ENCODE peak calls at places on chromosomes 1 and 21, in ten cellular contexts. One of them, this sample, is unnamed.
A peak's percentile ranks its signal among the peaks of the same experiment; 100 is the strongest.

GRCh38 chr1:161792740-161793139 is 26.6 kb downstream of the ATF6 start:
- DNase-seq in ovary: no peak
- DNase-seq in stomach: no peak
- DNase-seq in esophagus muscularis mucosa: no peak
- DNase-seq in tibial nerve: peak; percentile 68
- DNase-seq in sigmoid colon: no peak
- DNase-seq in GM12878: peak; percentile 23
- DNase-seq in upper lobe of left lung: no peak
- DNase-seq in H1: no peak
- DNase-seq in A549: peak; percentile 74
- DNase-seq in this sample: peak; percentile 59

GRCh38 chr1:23810818-23811420 is 10.4 kb upstream of the GALE start:
- DNase-seq in tibial nerve: no peak
- DNase-seq in ovary: no peak
- DNase-seq in sigmoid colon: no peak
- DNase-seq in GM12878: peak; percentile 59
- DNase-seq in esophagus muscularis mucosa: no peak
- DNase-seq in stomach: peak; percentile 59
- DNase-seq in H1: no peak
- DNase-seq in A549: peak; percentile 41
- DNase-seq in upper lobe of left lung: no peak
- DNase-seq in this sample: no peak

GRCh38 chr1:77539510-77540142 is 142.8 kb downstream of the ZZZ3 start:
- DNase-seq in ovary: no peak
- DNase-seq in tibial nerve: no peak
- DNase-seq in esophagus muscularis mucosa: no peak
- DNase-seq in upper lobe of left lung: no peak
- DNase-seq in stomach: no peak
- DNase-seq in H1: no peak
- DNase-seq in sigmoid colon: no peak
- DNase-seq in A549: peak; percentile 86
- DNase-seq in GM12878: no peak
- DNase-seq in this sample: no peak

GRCh38 chr1:62142550-62142949 is 52.1 kb upstream of the L1TD1 start:
- DNase-seq in stomach: no peak
- DNase-seq in A549: no peak
- DNase-seq in upper lobe of left lung: no peak
- DNase-seq in GM12878: no peak
- DNase-seq in esophagus muscularis mucosa: no peak
- DNase-seq in tibial nerve: no peak
- DNase-seq in H1: no peak
- DNase-seq in sigmoid colon: no peak
- DNase-seq in ovary: no peak
- DNase-seq in this sample: no peak

GRCh38 chr1:41486892-41487728 is 2.6 kb upstream of the EDN2 start:
- DNase-seq in tibial nerve: no peak
- DNase-seq in A549: no peak
- DNase-seq in sigmoid colon: no peak
- DNase-seq in H1: no peak
- DNase-seq in upper lobe of left lung: no peak
- DNase-seq in ovary: no peak
- DNase-seq in GM12878: peak; percentile 48
- DNase-seq in stomach: no peak
- DNase-seq in esophagus muscularis mucosa: no peak
- DNase-seq in this sample: no peak

GRCh38 chr1:201285846-201286245 is 2.5 kb downstream of the PKP1 start:
- DNase-seq in upper lobe of left lung: no peak
- DNase-seq in H1: no peak
- DNase-seq in tibial nerve: no peak
- DNase-seq in GM12878: no peak
- DNase-seq in esophagus muscularis mucosa: no peak
- DNase-seq in A549: no peak
- DNase-seq in sigmoid colon: peak; percentile 12
- DNase-seq in stomach: no peak
- DNase-seq in ovary: no peak
- DNase-seq in this sample: no peak

GRCh38 chr21:43196789-43197188 is 28.0 kb downstream of the CRYAA start:
- DNase-seq in upper lobe of left lung: no peak
- DNase-seq in tibial nerve: peak; percentile 23
- DNase-seq in A549: no peak
- DNase-seq in ovary: no peak
- DNase-seq in stomach: peak; percentile 73
- DNase-seq in GM12878: no peak
- DNase-seq in sigmoid colon: peak; percentile 35
- DNase-seq in esophagus muscularis mucosa: no peak
- DNase-seq in H1: no peak
- DNase-seq in this sample: no peak

GRCh38 chr1:30106125-30106524 is 617.3 kb downstream of the MATN1 start:
- DNase-seq in A549: peak; percentile 21
- DNase-seq in ovary: no peak
- DNase-seq in sigmoid colon: no peak
- DNase-seq in esophagus muscularis mucosa: no peak
- DNase-seq in stomach: no peak
- DNase-seq in GM12878: no peak
- DNase-seq in tibial nerve: no peak
- DNase-seq in upper lobe of left lung: no peak
- DNase-seq in H1: peak; percentile 47
- DNase-seq in this sample: peak; percentile 25

GRCh38 chr1:240282061-240282830 is 190.6 kb downstream of the FMN2 start:
- DNase-seq in GM12878: no peak
- DNase-seq in sigmoid colon: no peak
- DNase-seq in A549: no peak
- DNase-seq in H1: no peak
- DNase-seq in stomach: peak; percentile 40
- DNase-seq in upper lobe of left lung: no peak
- DNase-seq in esophagus muscularis mucosa: no peak
- DNase-seq in tibial nerve: no peak
- DNase-seq in ovary: no peak
- DNase-seq in this sample: no peak

GRCh38 chr1:187631984-187632383 is 803.2 kb downstream of the PLA2G4A start:
- DNase-seq in tibial nerve: no peak
- DNase-seq in upper lobe of left lung: no peak
- DNase-seq in stomach: no peak
- DNase-seq in sigmoid colon: no peak
- DNase-seq in H1: no peak
- DNase-seq in GM12878: no peak
- DNase-seq in esophagus muscularis mucosa: no peak
- DNase-seq in A549: no peak
- DNase-seq in ovary: no peak
- DNase-seq in this sample: no peak

GRCh38 chr1:165824269-165824643 is 3.2 kb upstream of the UCK2 start:
- DNase-seq in H1: no peak
- DNase-seq in esophagus muscularis mucosa: no peak
- DNase-seq in stomach: no peak
- DNase-seq in tibial nerve: no peak
- DNase-seq in upper lobe of left lung: no peak
- DNase-seq in GM12878: no peak
- DNase-seq in A549: no peak
- DNase-seq in ovary: no peak
- DNase-seq in sigmoid colon: no peak
- DNase-seq in this sample: no peak

GRCh38 chr1:232457607-232458006 is 172.3 kb downstream of the SIPA1L2 start:
- DNase-seq in H1: no peak
- DNase-seq in tibial nerve: no peak
- DNase-seq in ovary: no peak
- DNase-seq in upper lobe of left lung: no peak
- DNase-seq in stomach: no peak
- DNase-seq in esophagus muscularis mucosa: no peak
- DNase-seq in A549: no peak
- DNase-seq in GM12878: peak; percentile 2
- DNase-seq in sigmoid colon: no peak
- DNase-seq in this sample: no peak

GRCh38 chr1:38835230-38835827 is 24.2 kb downstream of the RRAGC start:
- DNase-seq in H1: no peak
- DNase-seq in ovary: no peak
- DNase-seq in A549: peak; percentile 82
- DNase-seq in GM12878: peak; percentile 60
- DNase-seq in tibial nerve: peak; percentile 81
- DNase-seq in sigmoid colon: no peak
- DNase-seq in stomach: no peak
- DNase-seq in esophagus muscularis mucosa: no peak
- DNase-seq in upper lobe of left lung: no peak
- DNase-seq in this sample: peak; percentile 83

GRCh38 chr1:84300991-84301758 is at the start of gene SAMD13:
- DNase-seq in H1: no peak
- DNase-seq in GM12878: peak; percentile 37
- DNase-seq in esophagus muscularis mucosa: no peak
- DNase-seq in stomach: peak; percentile 90
- DNase-seq in A549: peak; percentile 70
- DNase-seq in tibial nerve: peak; percentile 80
- DNase-seq in upper lobe of left lung: no peak
- DNase-seq in sigmoid colon: peak; percentile 84
- DNase-seq in ovary: no peak
- DNase-seq in this sample: no peak

GRCh38 chr1:167227934-167228378 is 7.3 kb downstream of the POU2F1 start:
- DNase-seq in H1: no peak
- DNase-seq in A549: peak; percentile 35
- DNase-seq in tibial nerve: no peak
- DNase-seq in ovary: no peak
- DNase-seq in stomach: no peak
- DNase-seq in sigmoid colon: no peak
- DNase-seq in esophagus muscularis mucosa: no peak
- DNase-seq in GM12878: no peak
- DNase-seq in upper lobe of left lung: no peak
- DNase-seq in this sample: peak; percentile 35
- TF ChIP-seq EP300 in H1: no peak
- TF ChIP-seq EP300 in A549: no peak
- TF ChIP-seq EP300 in tibial nerve: no peak
- TF ChIP-seq EP300 in ovary: no peak
- TF ChIP-seq EP300 in stomach: no peak
- TF ChIP-seq EP300 in sigmoid colon: no peak
- TF ChIP-seq EP300 in esophagus muscularis mucosa: no peak
- TF ChIP-seq EP300 in GM12878: no peak
- TF ChIP-seq EP300 in upper lobe of left lung: no peak
- TF ChIP-seq EP300 in this sample: no peak

GRCh38 chr1:10901091-10901893 is 104.8 kb upstream of the CASZ1 start:
- DNase-seq in A549: no peak
- DNase-seq in tibial nerve: no peak
- DNase-seq in sigmoid colon: no peak
- DNase-seq in GM12878: no peak
- DNase-seq in H1: no peak
- DNase-seq in ovary: no peak
- DNase-seq in stomach: peak; percentile 54
- DNase-seq in upper lobe of left lung: peak; percentile 85
- DNase-seq in esophagus muscularis mucosa: no peak
- DNase-seq in this sample: no peak

GRCh38 chr1:10900265-10900651 is 103.8 kb upstream of the CASZ1 start:
- DNase-seq in sigmoid colon: no peak
- DNase-seq in upper lobe of left lung: no peak
- DNase-seq in H1: no peak
- DNase-seq in A549: no peak
- DNase-seq in tibial nerve: no peak
- DNase-seq in stomach: no peak
- DNase-seq in esophagus muscularis mucosa: no peak
- DNase-seq in ovary: no peak
- DNase-seq in GM12878: no peak
- DNase-seq in this sample: no peak

GRCh38 chr1:10899490-10900264 is 103.2 kb upstream of the CASZ1 start:
- DNase-seq in ovary: no peak
- DNase-seq in upper lobe of left lung: no peak
- DNase-seq in A549: no peak
- DNase-seq in tibial nerve: no peak
- DNase-seq in stomach: no peak
- DNase-seq in sigmoid colon: no peak
- DNase-seq in GM12878: no peak
- DNase-seq in esophagus muscularis mucosa: no peak
- DNase-seq in H1: no peak
- DNase-seq in this sample: no peak

GRCh38 chr1:10901894-10902805 is 105.7 kb upstream of the CASZ1 start:
- DNase-seq in sigmoid colon: no peak
- DNase-seq in tibial nerve: no peak
- DNase-seq in ovary: no peak
- DNase-seq in GM12878: no peak
- DNase-seq in H1: no peak
- DNase-seq in stomach: no peak
- DNase-seq in upper lobe of left lung: no peak
- DNase-seq in A549: no peak
- DNase-seq in esophagus muscularis mucosa: no peak
- DNase-seq in this sample: no peak

DNA sequence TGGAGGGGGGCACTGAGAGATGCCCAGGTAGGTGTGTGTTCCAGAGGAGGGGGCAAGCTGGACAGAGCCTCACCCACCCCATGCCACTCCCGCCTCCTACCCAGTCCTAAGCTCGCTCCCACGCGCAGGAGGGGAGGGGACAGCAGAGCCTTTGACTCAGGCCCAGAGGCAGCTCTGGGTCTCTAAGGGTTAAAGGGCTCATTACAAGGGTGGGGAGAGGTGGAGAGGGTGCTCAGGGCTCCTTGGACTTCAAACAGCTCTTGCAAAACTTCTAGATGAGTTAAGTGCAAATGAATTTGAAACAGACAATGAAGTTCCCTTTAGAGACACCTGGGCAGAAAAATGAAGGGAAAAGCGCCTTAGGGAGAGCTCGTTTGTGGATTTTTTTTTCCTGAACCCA is 104.2 kb upstream of the CASZ1 start:
- DNase-seq in esophagus muscularis mucosa: no peak
- DNase-seq in H1: peak; percentile 27
- DNase-seq in ovary: no peak
- DNase-seq in tibial nerve: no peak
- DNase-seq in upper lobe of left lung: no peak
- DNase-seq in sigmoid colon: no peak
- DNase-seq in stomach: no peak
- DNase-seq in GM12878: no peak
- DNase-seq in A549: peak; percentile 17
- DNase-seq in this sample: peak; percentile 56
- TF ChIP-seq EP300 in esophagus muscularis mucosa: no peak
- TF ChIP-seq EP300 in H1: no peak
- TF ChIP-seq EP300 in ovary: no peak
- TF ChIP-seq EP300 in tibial nerve: no peak
- TF ChIP-seq EP300 in upper lobe of left lung: no peak
- TF ChIP-seq EP300 in sigmoid colon: no peak
- TF ChIP-seq EP300 in stomach: no peak
- TF ChIP-seq EP300 in GM12878: no peak
- TF ChIP-seq EP300 in A549: no peak
- TF ChIP-seq EP300 in this sample: no peak

GRCh38 chr1:203448521-203449061 is 27.0 kb upstream of the PRELP start:
- DNase-seq in ovary: peak; percentile 88
- DNase-seq in H1: no peak
- DNase-seq in A549: no peak
- DNase-seq in stomach: no peak
- DNase-seq in tibial nerve: peak; percentile 72
- DNase-seq in GM12878: no peak
- DNase-seq in upper lobe of left lung: no peak
- DNase-seq in esophagus muscularis mucosa: no peak
- DNase-seq in sigmoid colon: peak; percentile 85
- DNase-seq in this sample: no peak
- TF ChIP-seq EP300 in ovary: no peak
- TF ChIP-seq EP300 in H1: no peak
- TF ChIP-seq EP300 in A549: no peak
- TF ChIP-seq EP300 in stomach: no peak
- TF ChIP-seq EP300 in tibial nerve: peak; percentile 96
- TF ChIP-seq EP300 in GM12878: no peak
- TF ChIP-seq EP300 in upper lobe of left lung: no peak
- TF ChIP-seq EP300 in esophagus muscularis mucosa: no peak
- TF ChIP-seq EP300 in sigmoid colon: peak; percentile 42
- TF ChIP-seq EP300 in this sample: no peak

DNA sequence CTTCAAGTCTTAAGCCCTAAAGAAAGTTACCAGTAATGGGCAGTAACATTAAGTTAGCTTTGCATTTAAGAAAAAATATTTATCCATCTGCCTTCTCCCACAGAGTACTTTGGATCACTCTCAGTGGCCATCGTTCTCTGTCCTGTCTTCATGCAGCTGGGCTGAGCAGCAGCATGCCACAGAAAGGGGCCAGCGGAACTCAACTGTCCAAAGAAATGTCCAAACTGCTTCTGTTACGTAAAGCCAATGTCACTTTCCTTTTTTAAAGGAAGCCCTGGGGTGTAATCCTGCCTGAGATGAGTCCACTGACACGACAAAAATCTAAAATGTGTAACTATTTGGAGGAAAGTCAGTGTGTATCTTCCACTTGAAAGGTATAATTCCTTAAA is 291.6 kb downstream of the SMYD3 start:
- DNase-seq in A549: no peak
- DNase-seq in stomach: no peak
- DNase-seq in GM12878: no peak
- DNase-seq in upper lobe of left lung: no peak
- DNase-seq in ovary: no peak
- DNase-seq in tibial nerve: no peak
- DNase-seq in sigmoid colon: no peak
- DNase-seq in H1: no peak
- DNase-seq in esophagus muscularis mucosa: no peak
- DNase-seq in this sample: no peak
- TF ChIP-seq EP300 in A549: no peak
- TF ChIP-seq EP300 in stomach: no peak
- TF ChIP-seq EP300 in GM12878: no peak
- TF ChIP-seq EP300 in upper lobe of left lung: no peak
- TF ChIP-seq EP300 in ovary: no peak
- TF ChIP-seq EP300 in tibial nerve: no peak
- TF ChIP-seq EP300 in sigmoid colon: no peak
- TF ChIP-seq EP300 in H1: no peak
- TF ChIP-seq EP300 in esophagus muscularis mucosa: no peak
- TF ChIP-seq EP300 in this sample: no peak